ENCODE peak calls at places on chromosomes 2 and 18, in six cellular contexts. One of them, this sample, is unnamed.

GRCh38 chr18:53457068-53457467 is 767.4 kb downstream of the MBD2 start:
- DNase-seq in NCI-H526: no peak
- DNase-seq in fibroblast of lung: no peak
- DNase-seq in activated naive CD4-positive, alpha-beta T cell treated with Interleukin-2 at 50 U/mL for 16 hours: no peak
- DNase-seq in type B pancreatic cell: no peak
- DNase-seq in NK-92 treated with Interleukin-12 subunit alpha and Interleukin-12 subunit beta, amount 100 ng/mL, for 24 hours: no peak
- DNase-seq in this sample: no peak

GRCh38 chr2:196592912-196593881 is 46.3 kb upstream of the CCDC150 start:
- DNase-seq in NK-92 treated with Interleukin-12 subunit alpha and Interleukin-12 subunit beta, amount 100 ng/mL, for 24 hours: no peak
- DNase-seq in activated naive CD4-positive, alpha-beta T cell treated with Interleukin-2 at 50 U/mL for 16 hours: no peak
- DNase-seq in NCI-H526: peak; percentile 87
- DNase-seq in fibroblast of lung: peak; percentile 52
- DNase-seq in type B pancreatic cell: peak; percentile 79
- DNase-seq in this sample: no peak

GRCh38 chr2:47274054-47274779 is 119.1 kb upstream of the STPG4 start:
- DNase-seq in NCI-H526: no peak
- DNase-seq in fibroblast of lung: peak; percentile 83
- DNase-seq in activated naive CD4-positive, alpha-beta T cell treated with Interleukin-2 at 50 U/mL for 16 hours: no peak
- DNase-seq in type B pancreatic cell: no peak
- DNase-seq in NK-92 treated with Interleukin-12 subunit alpha and Interleukin-12 subunit beta, amount 100 ng/mL, for 24 hours: no peak
- DNase-seq in this sample: peak; percentile 79

GRCh38 chr2:13104765-13105164 is 388.0 kb downstream of the TRIB2 start:
- DNase-seq in NK-92 treated with Interleukin-12 subunit alpha and Interleukin-12 subunit beta, amount 100 ng/mL, for 24 hours: no peak
- DNase-seq in NCI-H526: no peak
- DNase-seq in activated naive CD4-positive, alpha-beta T cell treated with Interleukin-2 at 50 U/mL for 16 hours: no peak
- DNase-seq in type B pancreatic cell: no peak
- DNase-seq in fibroblast of lung: no peak
- DNase-seq in this sample: no peak

GRCh38 chr2:551621-552020 is 125.6 kb downstream of the TMEM18 start:
- DNase-seq in activated naive CD4-positive, alpha-beta T cell treated with Interleukin-2 at 50 U/mL for 16 hours: no peak
- DNase-seq in fibroblast of lung: no peak
- DNase-seq in NCI-H526: no peak
- DNase-seq in NK-92 treated with Interleukin-12 subunit alpha and Interleukin-12 subunit beta, amount 100 ng/mL, for 24 hours: no peak
- DNase-seq in type B pancreatic cell: no peak
- DNase-seq in this sample: no peak

GRCh38 chr2:212022966-212023365 is 515.6 kb downstream of the ERBB4 start:
- DNase-seq in NCI-H526: no peak
- DNase-seq in activated naive CD4-positive, alpha-beta T cell treated with Interleukin-2 at 50 U/mL for 16 hours: no peak
- DNase-seq in fibroblast of lung: no peak
- DNase-seq in type B pancreatic cell: no peak
- DNase-seq in NK-92 treated with Interleukin-12 subunit alpha and Interleukin-12 subunit beta, amount 100 ng/mL, for 24 hours: no peak
- DNase-seq in this sample: no peak

GRCh38 chr2:28319118-28320008 is 73.3 kb upstream of the FOSL2 start:
- DNase-seq in type B pancreatic cell: peak; percentile 36
- DNase-seq in NCI-H526: no peak
- DNase-seq in fibroblast of lung: no peak
- DNase-seq in activated naive CD4-positive, alpha-beta T cell treated with Interleukin-2 at 50 U/mL for 16 hours: no peak
- DNase-seq in NK-92 treated with Interleukin-12 subunit alpha and Interleukin-12 subunit beta, amount 100 ng/mL, for 24 hours: no peak
- DNase-seq in this sample: no peak

GRCh38 chr2:158841839-158842238 is 46.7 kb downstream of the DAPL1 start:
- DNase-seq in NK-92 treated with Interleukin-12 subunit alpha and Interleukin-12 subunit beta, amount 100 ng/mL, for 24 hours: no peak
- DNase-seq in type B pancreatic cell: no peak
- DNase-seq in fibroblast of lung: peak; percentile 39
- DNase-seq in activated naive CD4-positive, alpha-beta T cell treated with Interleukin-2 at 50 U/mL for 16 hours: no peak
- DNase-seq in NCI-H526: no peak
- DNase-seq in this sample: peak; percentile 52

GRCh38 chr2:105038383-105039061 is 653 bp downstream of the MRPS9 start:
- DNase-seq in activated naive CD4-positive, alpha-beta T cell treated with Interleukin-2 at 50 U/mL for 16 hours: no peak
- DNase-seq in fibroblast of lung: peak; percentile 17
- DNase-seq in NK-92 treated with Interleukin-12 subunit alpha and Interleukin-12 subunit beta, amount 100 ng/mL, for 24 hours: no peak
- DNase-seq in type B pancreatic cell: no peak
- DNase-seq in NCI-H526: peak; percentile 51
- DNase-seq in this sample: no peak

GRCh38 chr2:171411214-171411613 is 22.6 kb downstream of the METTL8 start:
- DNase-seq in activated naive CD4-positive, alpha-beta T cell treated with Interleukin-2 at 50 U/mL for 16 hours: no peak
- DNase-seq in type B pancreatic cell: no peak
- DNase-seq in fibroblast of lung: no peak
- DNase-seq in NCI-H526: no peak
- DNase-seq in NK-92 treated with Interleukin-12 subunit alpha and Interleukin-12 subunit beta, amount 100 ng/mL, for 24 hours: no peak
- DNase-seq in this sample: no peak

GRCh38 chr2:41722668-41723369 is 325.0 kb upstream of the PKDCC start:
- DNase-seq in NCI-H526: no peak
- DNase-seq in fibroblast of lung: peak; percentile 72
- DNase-seq in NK-92 treated with Interleukin-12 subunit alpha and Interleukin-12 subunit beta, amount 100 ng/mL, for 24 hours: no peak
- DNase-seq in activated naive CD4-positive, alpha-beta T cell treated with Interleukin-2 at 50 U/mL for 16 hours: no peak
- DNase-seq in type B pancreatic cell: no peak
- DNase-seq in this sample: peak; percentile 79

GRCh38 chr18:51092097-51092496 is 62.1 kb downstream of the SMAD4 start:
- DNase-seq in NCI-H526: no peak
- DNase-seq in NK-92 treated with Interleukin-12 subunit alpha and Interleukin-12 subunit beta, amount 100 ng/mL, for 24 hours: no peak
- DNase-seq in activated naive CD4-positive, alpha-beta T cell treated with Interleukin-2 at 50 U/mL for 16 hours: no peak
- DNase-seq in type B pancreatic cell: no peak
- DNase-seq in fibroblast of lung: no peak
- DNase-seq in this sample: no peak

GRCh38 chr2:43898134-43898957 is 59.6 kb downstream of the ABCG8 start:
- DNase-seq in activated naive CD4-positive, alpha-beta T cell treated with Interleukin-2 at 50 U/mL for 16 hours: no peak
- DNase-seq in NCI-H526: peak; percentile 12
- DNase-seq in NK-92 treated with Interleukin-12 subunit alpha and Interleukin-12 subunit beta, amount 100 ng/mL, for 24 hours: no peak
- DNase-seq in type B pancreatic cell: no peak
- DNase-seq in fibroblast of lung: peak; percentile 19
- DNase-seq in this sample: no peak